ENCODE peak calls at places on chromosomes 7 and 10, in eight cellular contexts. One of them, this sample, is unnamed.

GRCh38 chr10:19819419-19820033 is 3.3 kb downstream of the PLXDC2 start:
- DNase-seq in EH: peak
- DNase-seq in activated CD4-positive, alpha-beta T cell treated with anti-CD3 and anti-CD28 coated beads, Interleukin-2, amount 50 U/mL, for 48 hours: no peak
- DNase-seq in GM20000: peak
- DNase-seq in CD4-positive, CD25-positive, alpha-beta regulatory T cell: no peak
- DNase-seq in HEK293T: no peak
- DNase-seq in small intestine: peak
- DNase-seq in hippocampal formation: no peak
- DNase-seq in this sample: peak

GRCh38 chr7:1027285-1028043 is 16.9 kb upstream of the GPR146 start:
- DNase-seq in small intestine: no peak
- DNase-seq in hippocampal formation: no peak
- DNase-seq in HEK293T: peak
- DNase-seq in EH: peak
- DNase-seq in GM20000: no peak
- DNase-seq in activated CD4-positive, alpha-beta T cell treated with anti-CD3 and anti-CD28 coated beads, Interleukin-2, amount 50 U/mL, for 48 hours: no peak
- DNase-seq in CD4-positive, CD25-positive, alpha-beta regulatory T cell: no peak
- DNase-seq in this sample: no peak

GRCh38 chr10:78515037-78515872 is 481.6 kb downstream of the RPS24 start:
- DNase-seq in activated CD4-positive, alpha-beta T cell treated with anti-CD3 and anti-CD28 coated beads, Interleukin-2, amount 50 U/mL, for 48 hours: no peak
- DNase-seq in EH: peak
- DNase-seq in GM20000: no peak
- DNase-seq in small intestine: no peak
- DNase-seq in HEK293T: no peak
- DNase-seq in hippocampal formation: no peak
- DNase-seq in CD4-positive, CD25-positive, alpha-beta regulatory T cell: no peak
- DNase-seq in this sample: no peak

GRCh38 chr10:79073784-79074432 is 5.1 kb downstream of the ZMIZ1 start:
- DNase-seq in hippocampal formation: no peak
- DNase-seq in small intestine: peak
- DNase-seq in HEK293T: no peak
- DNase-seq in GM20000: no peak
- DNase-seq in CD4-positive, CD25-positive, alpha-beta regulatory T cell: no peak
- DNase-seq in activated CD4-positive, alpha-beta T cell treated with anti-CD3 and anti-CD28 coated beads, Interleukin-2, amount 50 U/mL, for 48 hours: no peak
- DNase-seq in EH: peak
- DNase-seq in this sample: no peak

GRCh38 chr10:102267748-102268147 is 22.4 kb downstream of the GBF1 start:
- DNase-seq in GM20000: no peak
- DNase-seq in hippocampal formation: no peak
- DNase-seq in EH: peak
- DNase-seq in activated CD4-positive, alpha-beta T cell treated with anti-CD3 and anti-CD28 coated beads, Interleukin-2, amount 50 U/mL, for 48 hours: no peak
- DNase-seq in small intestine: no peak
- DNase-seq in HEK293T: no peak
- DNase-seq in CD4-positive, CD25-positive, alpha-beta regulatory T cell: no peak
- DNase-seq in this sample: no peak

GRCh38 chr7:8481752-8482446 is 48.5 kb downstream of the NXPH1 start:
- DNase-seq in hippocampal formation: no peak
- DNase-seq in HEK293T: no peak
- DNase-seq in CD4-positive, CD25-positive, alpha-beta regulatory T cell: no peak
- DNase-seq in small intestine: peak
- DNase-seq in activated CD4-positive, alpha-beta T cell treated with anti-CD3 and anti-CD28 coated beads, Interleukin-2, amount 50 U/mL, for 48 hours: no peak
- DNase-seq in GM20000: no peak
- DNase-seq in EH: no peak
- DNase-seq in this sample: no peak

GRCh38 chr7:4766666-4767530 is 8.5 kb upstream of the AP5Z1 start:
- DNase-seq in CD4-positive, CD25-positive, alpha-beta regulatory T cell: no peak
- DNase-seq in GM20000: no peak
- DNase-seq in hippocampal formation: no peak
- DNase-seq in HEK293T: no peak
- DNase-seq in small intestine: no peak
- DNase-seq in EH: no peak
- DNase-seq in activated CD4-positive, alpha-beta T cell treated with anti-CD3 and anti-CD28 coated beads, Interleukin-2, amount 50 U/mL, for 48 hours: no peak
- DNase-seq in this sample: no peak

GRCh38 chr10:67539312-67539711 is 156.7 kb downstream of the CTNNA3 start:
- DNase-seq in small intestine: no peak
- DNase-seq in EH: no peak
- DNase-seq in CD4-positive, CD25-positive, alpha-beta regulatory T cell: no peak
- DNase-seq in activated CD4-positive, alpha-beta T cell treated with anti-CD3 and anti-CD28 coated beads, Interleukin-2, amount 50 U/mL, for 48 hours: no peak
- DNase-seq in hippocampal formation: no peak
- DNase-seq in GM20000: no peak
- DNase-seq in HEK293T: peak
- DNase-seq in this sample: no peak

GRCh38 chr10:63267414-63268138 is 134.4 kb downstream of the NRBF2 start:
- DNase-seq in HEK293T: peak
- DNase-seq in EH: peak
- DNase-seq in GM20000: no peak
- DNase-seq in CD4-positive, CD25-positive, alpha-beta regulatory T cell: no peak
- DNase-seq in hippocampal formation: no peak
- DNase-seq in small intestine: peak
- DNase-seq in activated CD4-positive, alpha-beta T cell treated with anti-CD3 and anti-CD28 coated beads, Interleukin-2, amount 50 U/mL, for 48 hours: no peak
- DNase-seq in this sample: peak

GRCh38 chr7:145106001-145106400 is 270.1 kb upstream of the TPK1 start:
- DNase-seq in hippocampal formation: no peak
- DNase-seq in activated CD4-positive, alpha-beta T cell treated with anti-CD3 and anti-CD28 coated beads, Interleukin-2, amount 50 U/mL, for 48 hours: no peak
- DNase-seq in small intestine: no peak
- DNase-seq in GM20000: no peak
- DNase-seq in HEK293T: no peak
- DNase-seq in CD4-positive, CD25-positive, alpha-beta regulatory T cell: no peak
- DNase-seq in EH: no peak
- DNase-seq in this sample: no peak

GRCh38 chr10:113261130-113261529 is 291.7 kb upstream of the HABP2 start:
- DNase-seq in GM20000: no peak
- DNase-seq in HEK293T: no peak
- DNase-seq in EH: no peak
- DNase-seq in CD4-positive, CD25-positive, alpha-beta regulatory T cell: no peak
- DNase-seq in activated CD4-positive, alpha-beta T cell treated with anti-CD3 and anti-CD28 coated beads, Interleukin-2, amount 50 U/mL, for 48 hours: no peak
- DNase-seq in hippocampal formation: no peak
- DNase-seq in small intestine: no peak
- DNase-seq in this sample: no peak

GRCh38 chr10:49080071-49080470 is 35.3 kb downstream of the VSTM4 start:
- DNase-seq in hippocampal formation: no peak
- DNase-seq in GM20000: no peak
- DNase-seq in small intestine: peak
- DNase-seq in CD4-positive, CD25-positive, alpha-beta regulatory T cell: no peak
- DNase-seq in HEK293T: no peak
- DNase-seq in EH: no peak
- DNase-seq in activated CD4-positive, alpha-beta T cell treated with anti-CD3 and anti-CD28 coated beads, Interleukin-2, amount 50 U/mL, for 48 hours: no peak
- DNase-seq in this sample: peak

GRCh38 chr7:156816943-156817572 is 75.9 kb downstream of the LMBR1 start:
- DNase-seq in CD4-positive, CD25-positive, alpha-beta regulatory T cell: no peak
- DNase-seq in activated CD4-positive, alpha-beta T cell treated with anti-CD3 and anti-CD28 coated beads, Interleukin-2, amount 50 U/mL, for 48 hours: no peak
- DNase-seq in GM20000: peak
- DNase-seq in hippocampal formation: no peak
- DNase-seq in EH: peak
- DNase-seq in small intestine: peak
- DNase-seq in HEK293T: no peak
- DNase-seq in this sample: peak

GRCh38 chr10:130022501-130023299 is 58.6 kb upstream of the EBF3 start:
- DNase-seq in GM20000: no peak
- DNase-seq in activated CD4-positive, alpha-beta T cell treated with anti-CD3 and anti-CD28 coated beads, Interleukin-2, amount 50 U/mL, for 48 hours: no peak
- DNase-seq in CD4-positive, CD25-positive, alpha-beta regulatory T cell: no peak
- DNase-seq in small intestine: no peak
- DNase-seq in hippocampal formation: no peak
- DNase-seq in EH: peak
- DNase-seq in HEK293T: no peak
- DNase-seq in this sample: no peak

GRCh38 chr7:149880871-149881301 is 7.1 kb downstream of the ATP6V0E2 start:
- DNase-seq in CD4-positive, CD25-positive, alpha-beta regulatory T cell: no peak
- DNase-seq in EH: no peak
- DNase-seq in activated CD4-positive, alpha-beta T cell treated with anti-CD3 and anti-CD28 coated beads, Interleukin-2, amount 50 U/mL, for 48 hours: no peak
- DNase-seq in small intestine: no peak
- DNase-seq in GM20000: no peak
- DNase-seq in HEK293T: no peak
- DNase-seq in hippocampal formation: peak
- DNase-seq in this sample: no peak

GRCh38 chr7:33762153-33762902 is 143.0 kb upstream of the BMPER start:
- DNase-seq in HEK293T: no peak
- DNase-seq in activated CD4-positive, alpha-beta T cell treated with anti-CD3 and anti-CD28 coated beads, Interleukin-2, amount 50 U/mL, for 48 hours: no peak
- DNase-seq in hippocampal formation: no peak
- DNase-seq in EH: no peak
- DNase-seq in GM20000: no peak
- DNase-seq in CD4-positive, CD25-positive, alpha-beta regulatory T cell: no peak
- DNase-seq in small intestine: no peak
- DNase-seq in this sample: no peak

GRCh38 chr10:131647789-131648188 is 253.0 kb upstream of the PPP2R2D start:
- DNase-seq in EH: no peak
- DNase-seq in hippocampal formation: no peak
- DNase-seq in HEK293T: no peak
- DNase-seq in small intestine: no peak
- DNase-seq in activated CD4-positive, alpha-beta T cell treated with anti-CD3 and anti-CD28 coated beads, Interleukin-2, amount 50 U/mL, for 48 hours: no peak
- DNase-seq in GM20000: no peak
- DNase-seq in CD4-positive, CD25-positive, alpha-beta regulatory T cell: no peak
- DNase-seq in this sample: no peak

GRCh38 chr7:1963575-1963974 is 269.2 kb downstream of the MAD1L1 start:
- DNase-seq in small intestine: no peak
- DNase-seq in activated CD4-positive, alpha-beta T cell treated with anti-CD3 and anti-CD28 coated beads, Interleukin-2, amount 50 U/mL, for 48 hours: no peak
- DNase-seq in CD4-positive, CD25-positive, alpha-beta regulatory T cell: no peak
- DNase-seq in EH: no peak
- DNase-seq in hippocampal formation: no peak
- DNase-seq in GM20000: no peak
- DNase-seq in HEK293T: no peak
- DNase-seq in this sample: no peak

GRCh38 chr7:40604601-40605438 is 470.0 kb downstream of the SUGCT start:
- DNase-seq in small intestine: peak
- DNase-seq in GM20000: peak
- DNase-seq in EH: peak
- DNase-seq in hippocampal formation: peak
- DNase-seq in HEK293T: peak
- DNase-seq in activated CD4-positive, alpha-beta T cell treated with anti-CD3 and anti-CD28 coated beads, Interleukin-2, amount 50 U/mL, for 48 hours: peak
- DNase-seq in CD4-positive, CD25-positive, alpha-beta regulatory T cell: no peak
- DNase-seq in this sample: no peak

GRCh38 chr10:15478950-15479349 is 107.9 kb upstream of the FAM171A1 start:
- DNase-seq in CD4-positive, CD25-positive, alpha-beta regulatory T cell: no peak
- DNase-seq in hippocampal formation: no peak
- DNase-seq in GM20000: no peak
- DNase-seq in small intestine: no peak
- DNase-seq in HEK293T: no peak
- DNase-seq in activated CD4-positive, alpha-beta T cell treated with anti-CD3 and anti-CD28 coated beads, Interleukin-2, amount 50 U/mL, for 48 hours: no peak
- DNase-seq in EH: no peak
- DNase-seq in this sample: no peak

GRCh38 chr10:122455376-122456056 is 1.1 kb downstream of the ARMS2 start:
- DNase-seq in hippocampal formation: no peak
- DNase-seq in small intestine: no peak
- DNase-seq in EH: no peak
- DNase-seq in CD4-positive, CD25-positive, alpha-beta regulatory T cell: no peak
- DNase-seq in activated CD4-positive, alpha-beta T cell treated with anti-CD3 and anti-CD28 coated beads, Interleukin-2, amount 50 U/mL, for 48 hours: no peak
- DNase-seq in HEK293T: no peak
- DNase-seq in GM20000: no peak
- DNase-seq in this sample: no peak

GRCh38 chr7:140512317-140513000 is 33.2 kb upstream of the MKRN1 start:
- DNase-seq in EH: no peak
- DNase-seq in activated CD4-positive, alpha-beta T cell treated with anti-CD3 and anti-CD28 coated beads, Interleukin-2, amount 50 U/mL, for 48 hours: no peak
- DNase-seq in GM20000: no peak
- DNase-seq in HEK293T: peak
- DNase-seq in hippocampal formation: no peak
- DNase-seq in small intestine: peak
- DNase-seq in CD4-positive, CD25-positive, alpha-beta regulatory T cell: no peak
- DNase-seq in this sample: no peak

GRCh38 chr10:117615649-117616048 is 73.1 kb downstream of the EMX2 start:
- DNase-seq in HEK293T: no peak
- DNase-seq in CD4-positive, CD25-positive, alpha-beta regulatory T cell: no peak
- DNase-seq in GM20000: no peak
- DNase-seq in EH: no peak
- DNase-seq in activated CD4-positive, alpha-beta T cell treated with anti-CD3 and anti-CD28 coated beads, Interleukin-2, amount 50 U/mL, for 48 hours: no peak
- DNase-seq in small intestine: no peak
- DNase-seq in hippocampal formation: no peak
- DNase-seq in this sample: no peak

GRCh38 chr10:31602541-31603244 is 283.7 kb downstream of the ZEB1 start:
- DNase-seq in hippocampal formation: peak
- DNase-seq in small intestine: peak
- DNase-seq in CD4-positive, CD25-positive, alpha-beta regulatory T cell: no peak
- DNase-seq in EH: peak
- DNase-seq in GM20000: no peak
- DNase-seq in HEK293T: no peak
- DNase-seq in activated CD4-positive, alpha-beta T cell treated with anti-CD3 and anti-CD28 coated beads, Interleukin-2, amount 50 U/mL, for 48 hours: no peak
- DNase-seq in this sample: no peak

GRCh38 chr10:10366836-10367235 is 650.8 kb upstream of the CELF2 start:
- DNase-seq in GM20000: no peak
- DNase-seq in small intestine: no peak
- DNase-seq in hippocampal formation: no peak
- DNase-seq in HEK293T: no peak
- DNase-seq in EH: no peak
- DNase-seq in activated CD4-positive, alpha-beta T cell treated with anti-CD3 and anti-CD28 coated beads, Interleukin-2, amount 50 U/mL, for 48 hours: no peak
- DNase-seq in CD4-positive, CD25-positive, alpha-beta regulatory T cell: no peak
- DNase-seq in this sample: no peak

GRCh38 chr7:30428586-30429530 is 49.7 kb downstream of the NOD1 start:
- DNase-seq in HEK293T: no peak
- DNase-seq in activated CD4-positive, alpha-beta T cell treated with anti-CD3 and anti-CD28 coated beads, Interleukin-2, amount 50 U/mL, for 48 hours: no peak
- DNase-seq in GM20000: no peak
- DNase-seq in hippocampal formation: no peak
- DNase-seq in EH: no peak
- DNase-seq in small intestine: peak
- DNase-seq in CD4-positive, CD25-positive, alpha-beta regulatory T cell: no peak
- DNase-seq in this sample: no peak

GRCh38 chr10:43393606-43394360 is 15.2 kb downstream of the HNRNPF start:
- DNase-seq in activated CD4-positive, alpha-beta T cell treated with anti-CD3 and anti-CD28 coated beads, Interleukin-2, amount 50 U/mL, for 48 hours: no peak
- DNase-seq in EH: no peak
- DNase-seq in HEK293T: no peak
- DNase-seq in hippocampal formation: no peak
- DNase-seq in small intestine: no peak
- DNase-seq in CD4-positive, CD25-positive, alpha-beta regulatory T cell: no peak
- DNase-seq in GM20000: no peak
- DNase-seq in this sample: no peak

GRCh38 chr10:4981722-4982471 is 18.7 kb downstream of the AKR1C1 start:
- DNase-seq in EH: peak
- DNase-seq in hippocampal formation: no peak
- DNase-seq in GM20000: peak
- DNase-seq in activated CD4-positive, alpha-beta T cell treated with anti-CD3 and anti-CD28 coated beads, Interleukin-2, amount 50 U/mL, for 48 hours: no peak
- DNase-seq in HEK293T: peak
- DNase-seq in small intestine: peak
- DNase-seq in CD4-positive, CD25-positive, alpha-beta regulatory T cell: no peak
- DNase-seq in this sample: peak

GRCh38 chr7:6278749-6279310 is 6.4 kb upstream of the CYTH3 start:
- DNase-seq in small intestine: no peak
- DNase-seq in HEK293T: no peak
- DNase-seq in activated CD4-positive, alpha-beta T cell treated with anti-CD3 and anti-CD28 coated beads, Interleukin-2, amount 50 U/mL, for 48 hours: no peak
- DNase-seq in CD4-positive, CD25-positive, alpha-beta regulatory T cell: no peak
- DNase-seq in hippocampal formation: no peak
- DNase-seq in GM20000: no peak
- DNase-seq in EH: peak
- DNase-seq in this sample: no peak

GRCh38 chr10:116741391-116742351 is 695 bp downstream of the HSPA12A start:
- DNase-seq in small intestine: no peak
- DNase-seq in GM20000: no peak
- DNase-seq in hippocampal formation: peak
- DNase-seq in CD4-positive, CD25-positive, alpha-beta regulatory T cell: no peak
- DNase-seq in HEK293T: peak
- DNase-seq in activated CD4-positive, alpha-beta T cell treated with anti-CD3 and anti-CD28 coated beads, Interleukin-2, amount 50 U/mL, for 48 hours: no peak
- DNase-seq in EH: peak
- DNase-seq in this sample: no peak

GRCh38 chr10:75180592-75180991 is 30.0 kb upstream of the VDAC2 start:
- DNase-seq in EH: peak
- DNase-seq in GM20000: no peak
- DNase-seq in HEK293T: no peak
- DNase-seq in activated CD4-positive, alpha-beta T cell treated with anti-CD3 and anti-CD28 coated beads, Interleukin-2, amount 50 U/mL, for 48 hours: no peak
- DNase-seq in hippocampal formation: no peak
- DNase-seq in small intestine: no peak
- DNase-seq in CD4-positive, CD25-positive, alpha-beta regulatory T cell: no peak
- DNase-seq in this sample: no peak